ENCODE peak calls at places on chromosomes 6 and 20, in seven cellular contexts. W, U, E, J, Y, Q and K are unnamed samples.
A peak's percentile ranks its signal among the peaks of the same experiment; 100 is the strongest.

GRCh38 chr6:129801909-129802308 is 59.2 kb downstream of the TMEM244 start:
- DNase-seq in Y (no peak), J (no peak), E (no peak), U (no peak), Q (no peak), W (no peak), K (no peak)

GRCh38 chr20:57455386-57455785 is 64.2 kb downstream of the RBM38 start:
- DNase-seq in E (no peak), U (no peak), Y (no peak), W (no peak), Q (no peak), J (no peak), K (no peak)

GRCh38 chr6:79868098-79868722 is 79.1 kb downstream of the ELOVL4 start:
- DNase-seq in Y (no peak), U (no peak), J (no peak), W (peak; percentile 59), Q (peak; percentile 63), E (peak; percentile 74), K (peak; percentile 48)

GRCh38 chr6:148348335-148348734 is 5.7 kb downstream of the SASH1 start:
- DNase-seq in J (no peak), Q (no peak), E (no peak), Y (no peak), U (no peak), W (no peak), K (no peak)

GRCh38 chr20:33687370-33687915 is 1.3 kb upstream of the E2F1 start:
- DNase-seq in W (peak; percentile 39), U (no peak), E (no peak), Y (no peak), Q (no peak), J (no peak), K (no peak)

GRCh38 chr6:20907486-20908071 is 373.3 kb downstream of the CDKAL1 start:
- DNase-seq in E (peak; percentile 13), J (no peak), Y (no peak), W (no peak), U (peak; percentile 12), Q (no peak), K (no peak)

GRCh38 chr6:157223021-157223430 is 100.3 kb downstream of the TMEM242 start:
- DNase-seq in U (no peak), Q (no peak), W (no peak), E (no peak), Y (no peak), J (no peak), K (no peak)

GRCh38 chr6:41589223-41589622 is 43.0 kb downstream of the FOXP4 start:
- DNase-seq in Q (no peak), W (no peak), Y (no peak), J (no peak), U (no peak), E (no peak), K (no peak)

GRCh38 chr20:8368680-8369079 is 236.6 kb downstream of the PLCB1 start:
- DNase-seq in U (no peak), Y (no peak), W (no peak), J (no peak), E (no peak), Q (no peak), K (no peak)

GRCh38 chr6:103783344-103783743 is 1076.4 kb downstream of the HACE1 start:
- DNase-seq in U (no peak), W (peak; percentile 1), Q (no peak), J (no peak), E (no peak), Y (no peak), K (no peak)

GRCh38 chr6:25054469-25054868 is 118.7 kb upstream of the RIPOR2 start:
- DNase-seq in Q (no peak), Y (no peak), U (no peak), W (peak; percentile 90), J (no peak), E (no peak), K (no peak)

DNA sequence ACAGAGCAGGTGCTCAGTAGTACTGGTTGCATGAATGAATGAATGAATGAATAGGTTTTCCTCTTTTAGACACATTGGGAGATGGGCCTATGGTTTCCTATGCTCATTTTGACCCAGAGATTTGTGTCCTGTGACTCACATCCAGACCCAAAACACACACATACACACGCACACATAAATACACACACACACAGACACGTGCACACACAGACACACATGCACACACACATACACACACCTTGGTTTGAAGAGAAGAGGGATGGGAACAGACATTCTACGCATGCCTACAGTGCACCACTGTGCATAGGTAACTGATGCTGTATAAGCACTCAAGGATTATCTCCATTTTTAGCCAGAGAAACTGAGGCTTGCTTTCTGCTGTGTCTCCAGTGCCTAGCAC is 4.1 kb downstream of the JPH2 start:
- DNase-seq in U (no peak), Y (no peak), E (no peak), W (no peak), Q (no peak), J (no peak), K (no peak)
- H3K4me1 ChIP-seq in U (peaks cover 68% of the 10 kb centered on the region), Y (peaks cover 4% of the 10 kb centered on the region), E (peaks cover 7% of the 10 kb centered on the region), W (peaks cover 12% of the 10 kb centered on the region), Q (peaks cover 12% of the 10 kb centered on the region), J (no peaks in the 10 kb centered on the region), K (no peaks in the 10 kb centered on the region)

DNA sequence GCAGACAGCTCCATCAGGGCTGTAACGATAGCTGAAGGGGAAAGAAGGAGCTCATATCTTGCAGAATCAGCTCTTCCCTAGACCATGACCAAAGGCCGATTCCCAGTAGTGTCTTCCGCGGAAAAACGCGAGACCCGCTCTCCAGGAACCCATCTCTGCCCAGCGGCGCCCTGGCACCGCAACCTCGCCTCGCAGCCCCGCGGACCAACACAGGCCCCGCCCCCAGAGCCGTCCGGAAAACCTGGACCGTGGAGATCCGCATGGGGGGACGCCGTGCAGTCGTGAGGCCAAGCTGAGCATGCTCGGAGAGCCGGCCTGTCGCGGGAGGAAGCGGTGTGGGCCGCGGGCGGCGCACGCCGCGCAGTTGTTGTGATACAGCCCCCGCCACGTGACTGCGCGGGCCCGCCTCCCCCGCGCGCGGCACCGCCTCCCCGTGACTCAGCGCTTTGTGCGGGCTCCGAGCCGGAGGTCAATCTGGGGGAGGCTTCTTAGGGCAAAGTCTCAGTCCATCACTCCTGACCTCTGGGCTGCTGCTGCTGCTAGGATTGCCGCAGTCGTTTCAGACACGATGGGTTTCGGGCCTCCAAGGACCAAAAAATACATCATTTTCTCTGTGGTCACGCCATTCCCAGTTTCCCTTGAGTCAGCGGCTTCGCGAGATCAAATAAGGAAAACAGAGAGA is 3.1 kb upstream of the GCLC start:
- DNase-seq in U (peak; percentile 99), W (peak; percentile 98), J (peak; percentile 99), E (peak; percentile 79), Q (peak; percentile 96), Y (peak; percentile 87), K (peak; percentile 91)
- H3K27ac ChIP-seq in U (peak overlapping the region; percentile 84), W (peak overlapping the region; percentile 79), J (peak overlapping the region; percentile 91), E (no peak overlapping the region), Q (peak overlapping the region; percentile 93), Y (peak overlapping the region; percentile 40), K (peak overlapping the region; percentile 35)

DNA sequence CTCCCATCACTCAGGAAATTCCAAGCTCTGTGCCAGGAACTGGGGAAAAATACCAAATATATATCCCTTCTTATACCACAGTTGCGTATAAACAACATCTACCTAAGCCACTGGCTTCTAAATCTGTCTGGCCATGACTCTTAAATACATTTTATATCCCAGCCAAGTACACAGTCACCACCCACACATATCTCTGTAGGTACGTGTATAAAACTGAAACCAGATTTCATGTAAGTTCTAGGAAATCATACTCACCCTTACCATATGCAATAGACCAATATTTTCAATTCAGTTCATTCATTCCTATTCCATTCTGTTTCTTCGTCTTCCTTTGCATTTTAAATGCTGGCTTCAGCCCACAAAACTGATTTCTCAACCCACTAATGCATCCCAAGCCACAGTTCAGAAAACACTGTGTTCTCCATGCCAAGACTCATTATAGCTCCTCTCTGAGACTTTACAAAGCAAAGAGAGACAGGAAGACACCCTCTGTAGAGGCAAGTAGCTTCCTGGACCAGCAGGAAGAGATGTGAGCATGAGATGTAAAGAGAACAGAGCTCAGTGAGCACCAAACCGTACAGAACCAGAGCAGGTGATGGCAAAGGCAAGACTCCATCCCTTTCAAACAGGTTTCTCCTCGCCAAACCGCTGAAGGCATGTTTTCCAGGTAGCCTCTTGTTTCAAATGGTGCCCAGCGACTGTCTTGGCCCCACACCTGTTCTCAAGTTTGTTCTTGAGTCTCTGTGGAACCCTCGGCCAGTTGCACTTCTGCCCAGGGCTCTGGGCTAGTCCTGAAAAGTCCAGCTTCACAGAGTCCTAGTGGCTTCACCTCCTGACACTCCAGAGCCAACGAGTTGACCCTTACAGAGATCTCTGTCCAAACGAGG is 18.7 kb downstream of the FAM50B start:
- DNase-seq in J (no peak), W (peak; percentile 44), Q (no peak), U (no peak), Y (no peak), E (no peak), K (no peak)
- H3K4me3 ChIP-seq in J (no peak overlapping the region), W (no peak overlapping the region), Q (no peak overlapping the region), U (no peak overlapping the region), Y (no peak overlapping the region), E (no peak overlapping the region), K (no peak overlapping the region)

GRCh38 chr6:26401389-26401986 is 587 bp upstream of the BTN3A1 start:
- DNase-seq in W (no peak), Y (no peak), E (no peak), U (no peak), Q (no peak), J (no peak), K (no peak)
- H3K4me1 ChIP-seq in W (no peaks in the 10 kb centered on the region), Y (peaks cover 25% of the 10 kb centered on the region), E (no peaks in the 10 kb centered on the region), U (peaks cover 7% of the 10 kb centered on the region), Q (peaks cover 4% of the 10 kb centered on the region), J (no peaks in the 10 kb centered on the region), K (peaks cover 44% of the 10 kb centered on the region)

GRCh38 chr6:139883776-139884175 is 509.3 kb upstream of the CITED2 start:
- DNase-seq in Q (no peak), Y (no peak), W (peak; percentile 58), J (no peak), U (no peak), E (no peak), K (no peak)

GRCh38 chr6:139882977-139883728 is 508.7 kb upstream of the CITED2 start:
- DNase-seq in Q (no peak), Y (no peak), E (no peak), W (peak; percentile 66), U (no peak), J (no peak), K (no peak)

GRCh38 chr6:139881251-139881650 is 506.8 kb upstream of the CITED2 start:
- DNase-seq in Q (no peak), J (no peak), Y (no peak), W (no peak), U (no peak), E (no peak), K (no peak)

GRCh38 chr6:139881728-139882211 is 507.3 kb upstream of the CITED2 start:
- DNase-seq in Y (no peak), W (peak; percentile 38), Q (peak; percentile 36), E (peak; percentile 41), U (no peak), J (no peak), K (no peak)

GRCh38 chr6:139882234-139882633 is 507.8 kb upstream of the CITED2 start:
- DNase-seq in U (no peak), W (peak; percentile 69), J (no peak), E (no peak), Q (no peak), Y (no peak), K (no peak)
- H3K27ac ChIP-seq in U (peak overlapping the region; percentile 83), W (peak overlapping the region; percentile 50), J (peak overlapping the region; percentile 41), E (no peak overlapping the region), Q (no peak overlapping the region), Y (no peak overlapping the region), K (no peak overlapping the region)

DNA sequence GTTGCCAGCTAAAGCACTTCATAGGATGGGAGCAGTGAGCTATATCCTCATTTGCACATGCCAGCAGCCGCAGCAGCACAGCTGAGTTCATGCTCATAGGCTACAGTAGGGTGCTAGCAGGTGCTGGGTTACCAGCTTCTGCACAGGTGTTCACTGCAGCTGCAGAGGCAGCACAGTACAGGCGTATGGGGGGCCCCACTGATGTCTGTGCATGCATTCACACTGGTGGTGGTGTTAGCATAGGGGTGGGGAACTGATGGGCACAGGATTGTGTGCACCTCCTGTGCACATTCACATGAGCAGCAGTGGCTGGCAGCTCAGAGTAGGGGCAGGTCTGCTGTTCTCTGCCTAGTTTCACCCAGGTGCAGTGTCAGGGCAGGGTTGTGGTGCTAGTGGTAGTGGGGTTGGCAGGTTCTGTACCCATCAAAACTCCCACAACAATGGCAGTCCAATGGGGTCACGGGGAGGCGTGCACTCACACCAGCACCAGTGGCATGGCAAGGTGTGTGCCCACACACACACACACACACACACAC is 58.9 kb upstream of the IRAK1BP1 start:
- DNase-seq in J (no peak), Q (no peak), W (no peak), Y (no peak), E (no peak), U (no peak), K (no peak)
- H3K4me3 ChIP-seq in J (no peak overlapping the region), Q (no peak overlapping the region), W (no peak overlapping the region), Y (no peak overlapping the region), E (no peak overlapping the region), U (no peak overlapping the region), K (no peak overlapping the region)